ENCODE peak calls at places on chromosomes 11 and 22, in nine cellular contexts. A is HTR-8/SVneo, H is kidney glomerular epithelial cell, W is hepatic stellate cell, Q is spleen, M is Kasumi-1, N is epithelial cell of proximal tubule, O is GM19239, V is ELR. U is an unnamed sample.

GRCh38 chr11:96213500-96213899 is 129.5 kb downstream of the MAML2 start:
- DNase-seq in W (peak), O (no peak), H (no peak), M (no peak), A (peak), N (no peak), Q (no peak), V (peak), U (no peak)

GRCh38 chr11:134477486-134477885 is 65.4 kb upstream of the B3GAT1 start:
- DNase-seq in Q (no peak), W (no peak), H (no peak), M (no peak), A (no peak), V (no peak), O (no peak), N (no peak), U (no peak)

GRCh38 chr11:86182976-86183584 is 61.5 kb upstream of the EED start:
- DNase-seq in V (peak), W (no peak), H (peak), N (peak), M (no peak), O (no peak), Q (no peak), A (no peak), U (no peak)

GRCh38 chr11:72038491-72038890 is 39.8 kb downstream of the IL18BP start:
- DNase-seq in O (no peak), H (no peak), M (no peak), Q (no peak), N (no peak), V (no peak), W (peak), A (no peak), U (no peak)

GRCh38 chr11:48093795-48094642 is 113.7 kb downstream of the PTPRJ start:
- DNase-seq in A (peak), M (no peak), H (no peak), V (no peak), Q (no peak), N (no peak), W (no peak), O (no peak), U (no peak)

GRCh38 chr11:2394818-2395105 is 5.8 kb upstream of the TSSC4 start:
- DNase-seq in N (no peak), V (no peak), M (no peak), O (no peak), A (no peak), H (no peak), Q (no peak), W (no peak), U (no peak)

GRCh38 chr11:76523147-76523546 is 78.3 kb downstream of the EMSY start:
- DNase-seq in V (peak), H (no peak), N (no peak), M (no peak), W (no peak), Q (no peak), O (no peak), A (no peak), U (no peak)

GRCh38 chr11:69311767-69312385 is 17.9 kb downstream of the MYEOV start:
- DNase-seq in Q (peak), A (no peak), W (no peak), H (no peak), O (no peak), N (no peak), V (no peak), M (peak), U (no peak)

GRCh38 chr11:132158091-132158490 is 787.7 kb downstream of the NTM start:
- DNase-seq in A (peak), N (no peak), H (no peak), Q (no peak), V (peak), O (no peak), W (peak), M (no peak), U (no peak)

GRCh38 chr22:48906177-48906835 is 921.4 kb downstream of the BRD1 start:
- DNase-seq in H (no peak), W (no peak), O (no peak), M (no peak), V (no peak), Q (no peak), N (no peak), A (no peak), U (no peak)

GRCh38 chr11:1218788-1219445 is 3.9 kb upstream of the MUC5B start:
- DNase-seq in N (no peak), A (no peak), Q (peak), V (no peak), H (no peak), O (no peak), W (no peak), M (no peak), U (no peak)

GRCh38 chr11:76598426-76598839 is 72.1 kb downstream of the LRRC32 start:
- DNase-seq in H (no peak), N (no peak), A (peak), O (peak), Q (no peak), W (peak), V (peak), M (peak), U (no peak)

GRCh38 chr11:130037881-130038601 is 31.7 kb upstream of the APLP2 start:
- DNase-seq in O (no peak), H (no peak), W (peak), N (no peak), M (no peak), Q (no peak), V (peak), A (no peak), U (no peak)

GRCh38 chr11:44846852-44847251 is 103.8 kb downstream of the TP53I11 start:
- DNase-seq in N (no peak), O (no peak), M (no peak), W (no peak), Q (no peak), V (no peak), A (no peak), H (no peak), U (no peak)

GRCh38 chr11:32081129-32081641 is 9.7 kb upstream of the RCN1 start:
- DNase-seq in A (no peak), M (no peak), H (no peak), V (peak), Q (no peak), O (no peak), N (no peak), W (peak), U (no peak)

GRCh38 chr11:73902303-73902702 is 25.5 kb downstream of the PAAF1 start:
- DNase-seq in Q (no peak), V (no peak), O (no peak), W (no peak), A (no peak), H (no peak), N (no peak), M (no peak), U (no peak)

GRCh38 chr22:31537019-31537535 is 40.7 kb downstream of the SFI1 start:
- DNase-seq in Q (no peak), N (no peak), O (peak), V (no peak), H (peak), A (no peak), W (no peak), M (no peak), U (no peak)

GRCh38 chr11:45652781-45653180 is 12.6 kb downstream of the CHST1 start:
- DNase-seq in A (no peak), W (no peak), O (no peak), Q (no peak), V (peak), H (no peak), N (no peak), M (no peak), U (no peak)

GRCh38 chr11:40292636-40293585 is 1166.5 kb downstream of the LRRC4C start:
- DNase-seq in O (no peak), W (no peak), Q (no peak), H (no peak), A (no peak), N (no peak), V (no peak), M (no peak), U (no peak)

GRCh38 chr22:24772493-24773220 is 1.9 kb downstream of the PIWIL3 start:
- DNase-seq in M (peak), V (peak), A (peak), O (no peak), H (peak), N (peak), Q (no peak), W (peak), U (no peak)

GRCh38 chr11:62602141-62603071 is 741 bp upstream of the MTA2 start:
- DNase-seq in A (no peak), N (no peak), V (peak), H (no peak), M (no peak), O (no peak), Q (peak), W (peak), U (no peak)

GRCh38 chr11:18173225-18173866 is 709 bp downstream of the MRGPRX4 start:
- DNase-seq in W (no peak), A (no peak), N (no peak), H (no peak), O (no peak), Q (no peak), V (no peak), M (no peak), U (no peak)

GRCh38 chr11:102120006-102120405 is 9.8 kb downstream of the YAP1 start:
- DNase-seq in H (no peak), O (no peak), M (no peak), V (peak), A (no peak), Q (no peak), N (no peak), W (no peak), U (no peak)

GRCh38 chr11:100827934-100828661 is 141.0 kb downstream of the ARHGAP42 start:
- DNase-seq in N (no peak), O (no peak), W (no peak), A (peak), Q (no peak), H (peak), M (no peak), V (peak), U (peak)

GRCh38 chr11:43818220-43818619 is 62.4 kb upstream of the ALKBH3 start:
- DNase-seq in V (peak), Q (no peak), O (no peak), H (no peak), A (no peak), N (no peak), W (no peak), M (no peak), U (no peak)

GRCh38 chr11:61488651-61489291 is 19.8 kb upstream of the LRRC10B start:
- DNase-seq in A (no peak), V (no peak), Q (no peak), M (no peak), O (no peak), N (peak), H (no peak), W (peak), U (no peak)

GRCh38 chr11:115775846-115776245 is 271.6 kb upstream of the CADM1 start:
- DNase-seq in A (no peak), Q (no peak), O (no peak), W (no peak), N (no peak), M (no peak), V (no peak), H (no peak), U (no peak)

GRCh38 chr22:46062971-46063631 is 86.1 kb upstream of the WNT7B start:
- DNase-seq in N (no peak), A (no peak), O (no peak), H (no peak), Q (peak), M (no peak), W (no peak), V (no peak), U (no peak)

GRCh38 chr22:49768077-49768476 is 59.6 kb downstream of the BRD1 start:
- DNase-seq in H (no peak), Q (peak), A (no peak), W (no peak), V (no peak), M (no peak), O (no peak), N (no peak), U (no peak)

GRCh38 chr22:32926600-32926999 is 125.1 kb downstream of the TIMP3 start:
- DNase-seq in W (peak), M (peak), O (peak), A (peak), Q (no peak), V (peak), H (peak), N (no peak), U (no peak)

U was measured in kidney epithelial cell.